ENCODE peak calls at places on chromosomes 12 and 14, in six cellular contexts. X, Z, P, F, E and H are unnamed samples.

GRCh38 chr14:64438181-64438839 is 27.0 kb upstream of the AKAP5 start:
- DNase-seq in P (no peak), Z (no peak), E (no peak), X (no peak), F (no peak), H (peak; percentile 60)

GRCh38 chr14:55593698-55594097 is 13.7 kb downstream of the KTN1 start:
- DNase-seq in Z (no peak), X (no peak), F (no peak), P (no peak), E (no peak), H (no peak)

GRCh38 chr12:119693511-119693910 is 25.6 kb downstream of the PRKAB1 start:
- DNase-seq in X (no peak), P (no peak), E (no peak), Z (no peak), F (no peak), H (no peak)

GRCh38 chr14:103562385-103563088 is at the start of the genes BAG5 and COA8:
- DNase-seq in X (peak; percentile 96), P (peak; percentile 94), E (no peak), F (peak; percentile 92), Z (peak; percentile 93), H (peak; percentile 60)

GRCh38 chr14:75523771-75524171 is 1.5 kb downstream of the BATF start:
- DNase-seq in Z (no peak), F (no peak), E (no peak), P (no peak), X (no peak), H (peak; percentile 44)

GRCh38 chr14:26531894-26532293 is 65.9 kb downstream of the NOVA1 start:
- DNase-seq in Z (no peak), F (no peak), E (no peak), X (no peak), P (no peak), H (peak; percentile 64)

GRCh38 chr12:13171921-13172859 is 24.3 kb upstream of the EMP1 start:
- DNase-seq in E (no peak), P (no peak), F (peak; percentile 53), Z (no peak), X (peak; percentile 34), H (peak; percentile 82)

GRCh38 chr12:27969011-27969900 is 3.3 kb downstream of the PTHLH start:
- DNase-seq in F (peak; percentile 55), Z (no peak), X (peak; percentile 54), P (no peak), E (no peak), H (no peak)

GRCh38 chr12:94561943-94562411 is 88.4 kb downstream of the TMCC3 start:
- DNase-seq in X (no peak), F (no peak), Z (no peak), P (no peak), E (no peak), H (peak; percentile 55)

GRCh38 chr12:102958073-102958829 is 777 bp downstream of the ASCL1 start:
- DNase-seq in Z (no peak), F (peak; percentile 47), E (no peak), P (no peak), X (peak; percentile 94), H (no peak)

GRCh38 chr14:37864861-37865718 is 269.7 kb downstream of the TTC6 start:
- DNase-seq in F (no peak), P (no peak), X (no peak), E (no peak), Z (no peak), H (peak; percentile 64)

GRCh38 chr12:46267618-46268348 is 1.1 kb downstream of the SLC38A1 start:
- DNase-seq in E (no peak), F (peak; percentile 30), X (peak; percentile 49), Z (peak; percentile 61), P (peak; percentile 49), H (no peak)

GRCh38 chr14:72332054-72332453 is 399.8 kb downstream of the RGS6 start:
- DNase-seq in F (no peak), X (no peak), Z (no peak), E (no peak), P (no peak), H (no peak)

GRCh38 chr12:21826549-21826940 is 52.0 kb upstream of the KCNJ8 start:
- DNase-seq in F (no peak), X (no peak), Z (no peak), P (no peak), E (no peak), H (no peak)

GRCh38 chr12:90712671-90713070 is 242.3 kb downstream of the CCER1 start:
- DNase-seq in P (no peak), X (no peak), F (peak; percentile 60), E (no peak), Z (no peak), H (peak; percentile 5)

GRCh38 chr12:12474931-12475485 is 87.7 kb downstream of the DUSP16 start:
- DNase-seq in E (no peak), F (no peak), X (no peak), Z (no peak), P (no peak), H (peak; percentile 20)

GRCh38 chr14:38481939-38482678 is 226.2 kb upstream of the CLEC14A start:
- DNase-seq in Z (no peak), X (no peak), P (peak; percentile 45), E (no peak), F (no peak), H (peak; percentile 5)

GRCh38 chr12:124277394-124278222 is 17.3 kb upstream of the RFLNA start:
- DNase-seq in E (no peak), P (no peak), X (no peak), F (no peak), Z (no peak), H (no peak)

GRCh38 chr12:98483621-98484455 is 31.6 kb upstream of the TMPO start:
- DNase-seq in X (no peak), E (no peak), P (no peak), F (peak; percentile 30), Z (no peak), H (no peak)

GRCh38 chr12:109513977-109514376 is 36.5 kb downstream of the UBE3B start:
- DNase-seq in E (no peak), X (no peak), P (peak; percentile 24), Z (no peak), F (no peak), H (peak; percentile 22)

GRCh38 chr14:74840603-74841030 is 35.3 kb downstream of the PROX2 start:
- DNase-seq in P (no peak), F (no peak), X (no peak), Z (no peak), E (no peak), H (no peak)

GRCh38 chr14:72553656-72554055 is 340.2 kb downstream of the DPF3 start:
- DNase-seq in P (no peak), X (no peak), E (no peak), F (no peak), Z (no peak), H (no peak)

GRCh38 chr12:47763481-47764344 is 5.0 kb upstream of the RAPGEF3 start:
- DNase-seq in P (peak; percentile 31), E (no peak), X (no peak), Z (peak; percentile 33), F (no peak), H (peak; percentile 91)

GRCh38 chr12:57611116-57611809 is at the start of gene ARHGEF25:
- DNase-seq in F (peak; percentile 78), E (no peak), X (peak; percentile 87), P (no peak), Z (peak; percentile 91), H (no peak)

GRCh38 chr12:62751844-62752155 is 183.2 kb downstream of the PPM1H start:
- DNase-seq in Z (no peak), F (no peak), E (no peak), X (no peak), P (no peak), H (no peak)

GRCh38 chr14:42884100-42884499 is 1277.4 kb downstream of the LRFN5 start:
- DNase-seq in E (no peak), Z (no peak), X (no peak), P (no peak), F (no peak), H (peak; percentile 64)

GRCh38 chr12:132502149-132502881 is 12.4 kb downstream of the FBRSL1 start:
- DNase-seq in F (no peak), Z (no peak), P (no peak), E (no peak), X (peak; percentile 72), H (no peak)

GRCh38 chr12:91377456-91377855 is 194.8 kb upstream of the DCN start:
- DNase-seq in E (no peak), Z (no peak), F (no peak), X (no peak), P (no peak), H (no peak)

DNA sequence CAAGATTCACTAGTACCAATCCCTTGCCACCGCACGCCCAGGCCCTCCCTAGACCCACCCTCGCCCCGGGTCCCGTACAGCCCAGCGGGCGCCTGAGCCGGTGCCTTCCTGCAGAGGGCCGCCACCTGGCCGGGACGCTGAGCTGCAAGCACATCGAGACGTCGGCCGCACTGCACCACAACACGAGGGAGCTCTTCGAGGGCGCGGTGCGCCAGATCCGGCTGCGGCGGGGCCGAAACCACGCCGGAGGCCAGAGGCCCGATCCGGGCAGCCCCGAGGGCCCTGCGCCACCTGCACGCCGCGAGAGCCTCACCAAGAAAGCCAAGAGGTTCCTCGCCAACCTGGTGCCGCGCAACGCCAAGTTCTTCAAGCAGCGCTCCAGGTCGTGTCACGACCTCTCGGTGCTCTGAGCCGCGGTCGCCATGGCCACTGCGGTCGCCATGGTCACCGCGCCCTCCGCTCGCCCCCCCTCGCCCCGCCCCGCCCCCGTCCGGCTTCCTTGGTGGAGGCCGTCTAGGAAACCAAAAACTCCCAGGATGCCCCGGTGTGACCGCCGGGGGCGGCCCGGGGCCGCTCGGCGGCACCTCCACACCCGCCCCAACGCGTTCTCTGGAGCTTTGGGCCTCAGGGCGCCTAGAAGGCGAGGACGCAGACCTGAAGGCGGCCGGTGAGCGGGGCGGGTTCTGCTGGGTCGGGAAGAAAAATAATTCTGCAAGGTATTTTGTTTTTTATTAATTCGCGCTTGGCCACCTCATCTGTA is 3.7 kb downstream of the REM2 start:
- DNase-seq in E (no peak), P (peak; percentile 87), F (peak; percentile 78), X (peak; percentile 89), Z (peak; percentile 81), H (peak; percentile 52)
- TF ChIP-seq CTCF in E (no peak), P (no peak), F (no peak), X (peak; percentile 27), Z (no peak), H (peak; percentile 36)

GRCh38 chr12:6790496-6791150 is 1.3 kb downstream of the CD4 start:
- DNase-seq in X (no peak), E (no peak), F (no peak), P (no peak), Z (no peak), H (no peak)
- H3K4me3 ChIP-seq in X (no peak overlapping the region), E (peak overlapping the region; percentile 20), F (no peak overlapping the region), P (peak overlapping the region; percentile 55), Z (no peak overlapping the region), H (no peak overlapping the region)

DNA sequence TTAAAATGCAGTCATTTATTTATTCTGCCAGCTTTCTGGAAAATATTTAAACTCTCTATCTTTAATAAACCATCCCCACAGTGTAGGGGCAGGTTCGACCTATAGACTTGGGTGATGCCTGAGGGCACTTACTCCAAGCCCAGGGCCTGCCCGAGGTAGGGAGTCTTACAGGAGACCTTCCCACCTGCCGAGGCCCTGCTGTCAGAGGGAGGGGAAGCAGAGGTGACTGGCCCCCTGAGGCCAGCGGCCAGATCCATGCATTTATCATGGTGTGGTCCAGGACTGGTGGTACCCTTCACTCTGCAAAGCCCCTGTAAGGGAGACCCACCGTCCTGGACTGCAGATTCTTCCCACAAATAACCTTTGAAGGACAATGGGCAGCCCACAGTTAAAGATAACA is 7.6 kb downstream of the EML1 start:
- DNase-seq in P (no peak), E (no peak), Z (no peak), X (no peak), F (no peak), H (no peak)
- H3K27me3 ChIP-seq in P (no peaks in the 10 kb centered on the region), E (no peaks in the 10 kb centered on the region), Z (no peaks in the 10 kb centered on the region), X (no peaks in the 10 kb centered on the region), F (no peaks in the 10 kb centered on the region), H (no peaks in the 10 kb centered on the region)

GRCh38 chr12:86411710-86412109 is 155.5 kb upstream of the MGAT4C start:
- DNase-seq in P (no peak), X (no peak), F (no peak), E (no peak), Z (no peak), H (no peak)
- TF ChIP-seq CTCF in P (no peak), X (no peak), F (no peak), E (no peak), Z (no peak), H (no peak)